ENCODE peak calls at places on chromosome 11, in six cellular contexts. F is right lobe of liver, K is kidney epithelial cell, A is adipocyte, B is MM.1S, Z is mammary epithelial cell. L is an unnamed sample. For H3K36me3, the result is how much of the 10 kb centered on the place peaks cover.

GRCh38 chr11:30511408-30511807 is 74.7 kb downstream of the MPPED2 start:
- DNase-seq in A (no peak), B (no peak), K (no peak), F (no peak), Z (no peak), L (no peak)

GRCh38 chr11:83475741-83476140 is 189.6 kb upstream of the CCDC90B start:
- DNase-seq in F (no peak), Z (no peak), K (no peak), B (no peak), A (no peak), L (no peak)

GRCh38 chr11:7892751-7893356 is 38.2 kb downstream of the OR10A6 start:
- DNase-seq in K (no peak), A (peak), Z (peak), F (no peak), B (peak), L (no peak)

GRCh38 chr11:46327829-46328228 is 19.4 kb upstream of the DGKZ start:
- DNase-seq in Z (no peak), F (no peak), A (no peak), B (no peak), K (no peak), L (no peak)

GRCh38 chr11:3841426-3842304 is 906 bp upstream of the RHOG start:
- DNase-seq in K (peak), F (peak), A (peak), B (peak), Z (no peak), L (peak)

GRCh38 chr11:127965947-127966668 is 621.2 kb downstream of the ETS1 start:
- DNase-seq in F (no peak), K (no peak), Z (no peak), B (no peak), A (peak), L (no peak)

GRCh38 chr11:31643831-31644230 is 134.3 kb downstream of the ELP4 start:
- DNase-seq in Z (no peak), B (no peak), F (no peak), K (no peak), A (peak), L (no peak)

GRCh38 chr11:19868281-19868821 is 155.7 kb downstream of the NAV2 start:
- DNase-seq in F (no peak), K (no peak), A (peak), B (no peak), Z (peak), L (peak)

GRCh38 chr11:106447631-106448191 is 370.2 kb downstream of the AASDHPPT start:
- DNase-seq in B (no peak), K (no peak), A (no peak), F (no peak), Z (no peak), L (no peak)

GRCh38 chr11:118485273-118485672 is 42.0 kb upstream of the TTC36 start:
- DNase-seq in A (no peak), Z (no peak), F (no peak), K (no peak), B (no peak), L (no peak)

GRCh38 chr11:118488480-118489109 is 38.7 kb upstream of the TTC36 start:
- DNase-seq in F (peak), A (peak), Z (peak), K (peak), B (peak), L (peak)

DNA sequence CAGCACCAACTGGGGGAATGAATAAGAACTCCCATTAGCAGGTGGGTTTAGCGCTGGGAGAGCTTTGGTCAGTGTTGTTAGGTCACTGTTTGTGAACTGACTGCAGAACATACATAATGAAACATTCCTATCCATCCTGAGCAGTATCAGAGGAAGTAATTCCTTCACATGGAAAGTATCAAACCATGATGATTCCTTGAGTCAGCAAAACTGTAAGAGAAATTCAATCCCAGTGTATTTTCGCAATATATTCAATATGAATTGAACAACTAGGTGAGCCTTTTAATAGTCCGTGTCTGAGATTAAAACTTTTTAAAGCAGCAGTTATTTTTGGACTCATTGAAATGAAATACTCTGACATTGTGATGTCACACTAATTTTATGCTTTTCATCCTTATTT is 42.9 kb upstream of the TTC36 start:
- DNase-seq in B (no peak), A (no peak), F (no peak), K (no peak), Z (no peak), L (no peak)
- H3K36me3 ChIP-seq in B (under half), A (half or more), F (under half), K (under half), Z (under half), L (half or more)

DNA sequence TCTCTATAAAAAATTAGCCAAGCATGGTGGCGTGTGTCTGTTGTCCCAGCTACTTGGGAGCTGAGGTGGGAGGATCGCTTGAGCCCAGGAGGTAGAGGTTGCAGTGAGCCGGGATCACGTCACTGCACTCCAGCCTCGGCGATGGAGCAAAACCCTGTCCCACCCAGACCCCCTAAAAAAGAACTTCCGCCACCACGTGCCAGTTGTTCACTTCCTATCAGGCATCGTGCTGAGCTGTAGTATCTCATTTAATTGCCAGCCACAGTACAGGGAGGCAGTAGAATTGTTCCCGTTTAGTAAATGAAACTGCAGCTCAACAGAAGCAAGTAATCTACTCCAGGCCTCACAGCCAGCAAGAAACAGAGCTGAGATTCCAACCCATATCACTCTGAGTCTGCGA is 3.0 kb upstream of the TMEM132A start:
- DNase-seq in B (no peak), K (no peak), A (no peak), F (no peak), Z (no peak), L (no peak)
- H3K36me3 ChIP-seq in B (under half), K (under half), A (under half), F (under half), Z (under half), L (under half)

DNA sequence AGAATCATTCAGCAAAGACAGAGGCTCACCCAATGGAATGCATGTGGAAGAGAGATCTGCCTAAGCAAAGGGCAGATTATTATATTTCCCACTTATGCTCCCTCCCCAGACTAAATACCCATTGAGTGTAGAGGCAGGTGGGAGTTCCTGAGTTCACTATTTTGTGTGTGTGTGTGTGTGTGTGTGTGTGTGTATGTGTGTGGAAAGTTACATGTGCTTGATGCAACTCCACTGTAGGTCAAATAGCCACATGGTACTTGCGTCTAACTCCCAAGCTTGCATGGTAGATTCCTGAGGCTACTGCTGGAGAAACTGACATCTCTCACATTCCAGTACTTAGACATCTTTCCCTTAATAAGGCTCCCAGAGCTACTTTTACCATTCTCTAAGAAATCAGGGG is 3.4 kb upstream of the COPB1 start:
- DNase-seq in A (no peak), B (no peak), F (no peak), Z (no peak), K (no peak), L (no peak)
- H3K36me3 ChIP-seq in A (half or more), B (under half), F (under half), Z (under half), K (under half), L (under half)

GRCh38 chr11:74021998-74022397 is 13.1 kb upstream of the UCP3 start:
- DNase-seq in A (no peak), F (no peak), B (no peak), K (no peak), Z (no peak), L (no peak)

GRCh38 chr11:74024630-74025029 is 15.7 kb upstream of the UCP3 start:
- DNase-seq in Z (peak), F (no peak), K (no peak), A (peak), B (no peak), L (peak)

GRCh38 chr11:74023291-74023690 is 14.4 kb upstream of the UCP3 start:
- DNase-seq in B (no peak), A (no peak), K (no peak), Z (no peak), F (no peak), L (no peak)

GRCh38 chr11:74022541-74022940 is 13.7 kb upstream of the UCP3 start:
- DNase-seq in Z (no peak), A (no peak), K (no peak), F (no peak), B (no peak), L (no peak)

GRCh38 chr11:74025467-74026166 is 16.7 kb upstream of the UCP3 start:
- DNase-seq in F (no peak), B (no peak), Z (peak), A (no peak), K (no peak), L (no peak)
- H3K36me3 ChIP-seq in F (under half), B (under half), Z (under half), A (under half), K (under half), L (under half)

GRCh38 chr11:93694109-93694508 is 32.6 kb downstream of the CEP295 start:
- DNase-seq in Z (no peak), B (no peak), K (no peak), A (no peak), F (no peak), L (no peak)

GRCh38 chr11:93689166-93689734 is 27.8 kb downstream of the CEP295 start:
- DNase-seq in Z (no peak), B (no peak), F (no peak), A (no peak), K (no peak), L (no peak)

GRCh38 chr11:93694586-93694985 is 33.1 kb downstream of the CEP295 start:
- DNase-seq in K (no peak), F (no peak), A (no peak), B (no peak), Z (no peak), L (no peak)
- H3K36me3 ChIP-seq in K (under half), F (under half), A (half or more), B (under half), Z (half or more), L (half or more)

DNA sequence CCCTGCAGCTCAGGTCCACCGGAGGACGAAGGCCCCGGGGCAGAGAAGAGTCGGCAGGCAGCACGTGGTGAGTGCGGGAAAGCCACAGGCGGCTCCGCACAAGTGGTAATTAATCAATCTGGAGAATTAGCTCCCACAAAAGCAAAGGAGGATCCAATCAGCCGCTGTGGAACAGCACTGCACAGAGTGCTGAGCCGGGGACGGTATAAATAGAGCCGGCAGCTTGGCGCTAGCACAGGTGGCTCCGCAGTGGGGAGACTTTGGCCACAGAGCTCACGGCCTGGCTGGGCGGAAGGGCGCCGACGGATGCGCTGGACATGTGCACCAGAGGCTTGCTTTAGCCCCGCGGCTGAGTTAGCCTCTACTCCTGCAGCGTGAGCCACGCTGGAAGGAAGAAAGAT is 48.9 kb downstream of the IGSF9B start:
- DNase-seq in B (no peak), Z (no peak), K (no peak), F (peak), A (no peak), L (no peak)
- H3K36me3 ChIP-seq in B (under half), Z (under half), K (under half), F (under half), A (under half), L (half or more)

GRCh38 chr11:68928108-68928429 is 24.4 kb downstream of the IGHMBP2 start:
- DNase-seq in A (no peak), B (no peak), F (no peak), K (no peak), Z (no peak), L (no peak)
- H3K36me3 ChIP-seq in A (half or more), B (under half), F (under half), K (under half), Z (under half), L (half or more)

GRCh38 chr11:2815762-2816496 is 69.6 kb downstream of the CDKN1C start:
- DNase-seq in F (peak), Z (no peak), A (no peak), B (no peak), K (no peak), L (peak)
- H3K36me3 ChIP-seq in F (under half), Z (under half), A (under half), B (under half), K (under half), L (under half)

DNA sequence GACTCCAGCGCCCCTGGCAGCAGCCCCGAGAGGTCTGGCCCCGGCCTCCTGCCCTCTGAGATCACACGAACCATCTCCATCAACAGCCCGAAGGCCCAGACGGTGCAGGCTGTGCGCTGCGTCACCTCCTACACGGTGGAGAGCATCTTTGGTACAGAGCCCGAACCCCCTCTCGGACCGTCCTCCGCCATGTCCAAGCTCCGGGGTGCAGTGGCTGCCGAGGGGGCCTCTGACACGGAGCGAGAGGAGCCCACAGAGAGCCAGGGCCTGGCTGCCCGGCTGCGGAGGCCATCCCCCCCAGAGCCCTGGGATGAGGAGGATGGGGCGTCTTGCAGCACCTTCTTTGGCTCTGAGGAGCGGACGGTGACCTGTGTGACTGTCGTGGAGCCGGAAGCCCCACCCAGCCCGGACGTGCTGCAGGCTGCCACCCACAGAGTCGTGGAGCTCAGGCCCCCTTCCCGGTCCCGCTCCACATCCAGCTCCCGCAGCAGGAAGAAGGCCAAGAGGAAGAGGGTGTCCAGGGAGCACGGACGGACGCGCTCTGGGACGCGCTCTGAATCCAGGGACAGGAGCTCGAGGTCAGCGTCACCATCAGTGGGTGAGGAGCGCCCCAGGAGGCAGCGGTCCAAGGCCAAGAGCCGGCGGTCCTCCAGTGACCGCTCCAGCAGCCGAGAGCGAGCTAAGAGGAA is 7.6 kb downstream of the IRF7 start:
- DNase-seq in B (no peak), A (no peak), Z (no peak), F (peak), K (no peak), L (no peak)
- H3K36me3 ChIP-seq in B (under half), A (half or more), Z (under half), F (under half), K (under half), L (half or more)

DNA sequence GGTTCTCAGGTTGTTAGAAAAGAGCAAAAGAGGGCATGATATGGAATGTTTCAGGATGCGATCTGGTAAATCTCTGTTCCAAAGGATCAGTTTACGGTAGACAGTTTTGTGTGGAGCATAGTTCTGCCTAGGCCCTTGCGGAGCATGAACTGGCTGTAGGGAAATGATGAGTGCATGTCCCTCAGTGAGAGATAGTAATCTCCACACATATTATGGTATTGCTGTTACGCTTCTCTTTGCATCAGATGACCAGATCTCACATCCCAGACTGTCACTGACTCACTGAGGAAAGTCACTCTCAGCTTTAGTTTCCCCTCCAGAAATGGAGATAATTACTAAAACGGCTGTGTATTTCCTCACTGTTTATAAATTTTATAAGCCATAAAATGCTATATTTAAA is 836.0 kb downstream of the JRKL start:
- DNase-seq in K (no peak), Z (no peak), F (no peak), A (no peak), B (no peak), L (no peak)
- H3K36me3 ChIP-seq in K (under half), Z (under half), F (under half), A (under half), B (under half), L (under half)